ENCODE peak calls at places on chromosomes 7 and 10, in six cellular contexts. One of them, this sample, is unnamed.

GRCh38 chr7:19982841-19983835 is 209.7 kb upstream of the TMEM196 start:
- DNase-seq in AML-193: peak; percentile 1
- DNase-seq in fibroblast of the aortic adventitia: peak; percentile 93
- DNase-seq in cardiac fibroblast: peak; percentile 81
- DNase-seq in occipital lobe: no peak
- DNase-seq in LoVo: no peak
- DNase-seq in this sample: peak; percentile 67

GRCh38 chr10:131048595-131048994 is 262.9 kb downstream of the TCERG1L start:
- DNase-seq in AML-193: no peak
- DNase-seq in fibroblast of the aortic adventitia: no peak
- DNase-seq in cardiac fibroblast: no peak
- DNase-seq in occipital lobe: no peak
- DNase-seq in LoVo: no peak
- DNase-seq in this sample: no peak

GRCh38 chr7:27459729-27460048 is 203.0 kb downstream of the HIBADH start:
- DNase-seq in AML-193: no peak
- DNase-seq in fibroblast of the aortic adventitia: peak; percentile 25
- DNase-seq in cardiac fibroblast: peak; percentile 64
- DNase-seq in occipital lobe: no peak
- DNase-seq in LoVo: no peak
- DNase-seq in this sample: no peak

GRCh38 chr7:140640060-140640611 is 477 bp downstream of the DENND2A start:
- DNase-seq in AML-193: no peak
- DNase-seq in fibroblast of the aortic adventitia: peak; percentile 32
- DNase-seq in cardiac fibroblast: peak; percentile 52
- DNase-seq in occipital lobe: no peak
- DNase-seq in LoVo: no peak
- DNase-seq in this sample: peak; percentile 24

GRCh38 chr10:60384006-60384405 is 5.7 kb downstream of the ANK3 start:
- DNase-seq in AML-193: no peak
- DNase-seq in fibroblast of the aortic adventitia: peak; percentile 59
- DNase-seq in cardiac fibroblast: peak; percentile 48
- DNase-seq in occipital lobe: no peak
- DNase-seq in LoVo: no peak
- DNase-seq in this sample: peak; percentile 52

GRCh38 chr7:111529507-111530355 is 32.6 kb downstream of the IMMP2L start:
- DNase-seq in AML-193: no peak
- DNase-seq in fibroblast of the aortic adventitia: peak; percentile 63
- DNase-seq in cardiac fibroblast: peak; percentile 20
- DNase-seq in occipital lobe: no peak
- DNase-seq in LoVo: no peak
- DNase-seq in this sample: no peak

GRCh38 chr10:97549587-97550322 is 22.8 kb upstream of the ANKRD2 start:
- DNase-seq in AML-193: no peak
- DNase-seq in fibroblast of the aortic adventitia: no peak
- DNase-seq in cardiac fibroblast: peak; percentile 35
- DNase-seq in occipital lobe: peak; percentile 24
- DNase-seq in LoVo: no peak
- DNase-seq in this sample: no peak

GRCh38 chr7:140605337-140605736 is 35.3 kb downstream of the DENND2A start:
- DNase-seq in AML-193: no peak
- DNase-seq in fibroblast of the aortic adventitia: peak; percentile 30
- DNase-seq in cardiac fibroblast: no peak
- DNase-seq in occipital lobe: no peak
- DNase-seq in LoVo: no peak
- DNase-seq in this sample: peak; percentile 75

GRCh38 chr7:2012981-2013380 is 219.8 kb downstream of the MAD1L1 start:
- DNase-seq in AML-193: no peak
- DNase-seq in fibroblast of the aortic adventitia: peak; percentile 34
- DNase-seq in cardiac fibroblast: peak; percentile 48
- DNase-seq in occipital lobe: no peak
- DNase-seq in LoVo: no peak
- DNase-seq in this sample: peak; percentile 54

GRCh38 chr10:93852721-93853120 is 41.1 kb upstream of the SLC35G1 start:
- DNase-seq in AML-193: no peak
- DNase-seq in fibroblast of the aortic adventitia: peak; percentile 42
- DNase-seq in cardiac fibroblast: no peak
- DNase-seq in occipital lobe: no peak
- DNase-seq in LoVo: no peak
- DNase-seq in this sample: no peak

GRCh38 chr10:113313048-113313611 is 239.7 kb upstream of the HABP2 start:
- DNase-seq in AML-193: no peak
- DNase-seq in fibroblast of the aortic adventitia: no peak
- DNase-seq in cardiac fibroblast: no peak
- DNase-seq in occipital lobe: no peak
- DNase-seq in LoVo: no peak
- DNase-seq in this sample: no peak

GRCh38 chr7:95472521-95473160 is 13.1 kb upstream of the ASB4 start:
- DNase-seq in AML-193: no peak
- DNase-seq in fibroblast of the aortic adventitia: peak; percentile 40
- DNase-seq in cardiac fibroblast: peak; percentile 53
- DNase-seq in occipital lobe: no peak
- DNase-seq in LoVo: no peak
- DNase-seq in this sample: peak; percentile 70